ENCODE peak calls at places on chromosome 16, in seven cellular contexts. F is HCT116, S is tibial nerve, R is neural progenitor cell, A is H1, D is uterus, K is coronary artery. H is an unnamed sample.

GRCh38 chr16:28202147-28202746 is 9.5 kb downstream of the XPO6 start:
- DNase-seq in F (no peak), S (no peak), R (no peak), A (no peak), D (no peak), K (no peak), H (no peak)

GRCh38 chr16:85463672-85464071 is 149.4 kb upstream of the GSE1 start:
- DNase-seq in F (no peak), S (no peak), R (no peak), A (no peak), D (no peak), K (no peak), H (no peak)

GRCh38 chr16:12532871-12533610 is 270.6 kb downstream of the CPPED1 start:
- DNase-seq in F (no peak), S (no peak), R (no peak), A (no peak), D (no peak), K (no peak), H (no peak)

GRCh38 chr16:23353440-23353839 is 51.3 kb downstream of the SCNN1B start:
- DNase-seq in F (no peak), S (no peak), R (no peak), A (no peak), D (no peak), K (no peak), H (no peak)

GRCh38 chr16:83215417-83216001 is 588.7 kb downstream of the CDH13 start:
- DNase-seq in F (peak), S (no peak), R (peak), A (peak), D (no peak), K (no peak), H (peak)

GRCh38 chr16:84647830-84648594 is at the start of gene KLHL36:
- DNase-seq in F (no peak), S (peak), R (peak), A (peak), D (peak), K (no peak), H (peak)

GRCh38 chr16:82323171-82323570 is 153.1 kb upstream of the MPHOSPH6 start:
- DNase-seq in F (no peak), S (no peak), R (no peak), A (no peak), D (no peak), K (no peak), H (no peak)

GRCh38 chr16:49704586-49705155 is 151.2 kb downstream of the ZNF423 start:
- DNase-seq in F (no peak), S (no peak), R (peak), A (no peak), D (no peak), K (no peak), H (no peak)

GRCh38 chr16:87704754-87705353 is 60.9 kb downstream of the KLHDC4 start:
- DNase-seq in F (no peak), S (no peak), R (no peak), A (no peak), D (no peak), K (no peak), H (no peak)

GRCh38 chr16:21104124-21104860 is 46.4 kb downstream of the DNAH3 start:
- DNase-seq in F (no peak), S (no peak), R (peak), A (no peak), D (no peak), K (no peak), H (no peak)

GRCh38 chr16:48203974-48204824 is 39.9 kb upstream of the LONP2 start:
- DNase-seq in F (no peak), S (no peak), R (no peak), A (no peak), D (no peak), K (no peak), H (no peak)

GRCh38 chr16:47905771-47906170 is 250.0 kb downstream of the ABCC12 start:
- DNase-seq in F (no peak), S (no peak), R (no peak), A (no peak), D (no peak), K (no peak), H (peak)

GRCh38 chr16:70298988-70299938 is at the start of gene DDX19B:
- DNase-seq in F (peak), S (peak), R (peak), A (peak), D (peak), K (peak), H (peak)

GRCh38 chr16:11198375-11198774 is 57.6 kb downstream of the SOCS1 start:
- DNase-seq in F (no peak), S (no peak), R (no peak), A (no peak), D (no peak), K (no peak), H (no peak)

GRCh38 chr16:35631261-35631945 is 2172.0 kb downstream of the TP53TG3F start:
- DNase-seq in F (no peak), S (no peak), R (no peak), A (no peak), D (no peak), K (no peak), H (no peak)

GRCh38 chr16:84742561-84743200 is 42.9 kb downstream of the USP10 start:
- DNase-seq in F (no peak), S (no peak), R (no peak), A (no peak), D (no peak), K (no peak), H (no peak)

GRCh38 chr16:67539271-67539670 is 10.6 kb downstream of the RIPOR1 start:
- DNase-seq in F (no peak), S (no peak), R (no peak), A (no peak), D (no peak), K (no peak), H (no peak)

GRCh38 chr16:56481468-56482112 is 30.2 kb downstream of the OGFOD1 start:
- DNase-seq in F (no peak), S (no peak), R (no peak), A (no peak), D (no peak), K (no peak), H (no peak)

GRCh38 chr16:21194771-21195301 is 16.5 kb downstream of the ZP2 start:
- DNase-seq in F (no peak), S (no peak), R (no peak), A (no peak), D (no peak), K (no peak), H (peak)

GRCh38 chr16:86869288-86870022 is 291.1 kb downstream of the FOXL1 start:
- DNase-seq in F (no peak), S (no peak), R (no peak), A (no peak), D (no peak), K (no peak), H (no peak)

GRCh38 chr16:12833939-12834338 is 30.3 kb upstream of the CPPED1 start:
- DNase-seq in F (peak), S (no peak), R (peak), A (peak), D (no peak), K (no peak), H (peak)

GRCh38 chr16:14150796-14151195 is 79.7 kb downstream of the MRTFB start:
- DNase-seq in F (no peak), S (no peak), R (no peak), A (no peak), D (no peak), K (no peak), H (no peak)

GRCh38 chr16:70565053-70565452 is 41.4 kb downstream of the SF3B3 start:
- DNase-seq in F (no peak), S (no peak), R (no peak), A (no peak), D (no peak), K (no peak), H (no peak)

GRCh38 chr16:57383276-57384247 is 11.3 kb downstream of the CX3CL1 start:
- DNase-seq in F (no peak), S (no peak), R (no peak), A (no peak), D (peak), K (no peak), H (no peak)

GRCh38 chr16:26816885-26817571 is 249.7 kb upstream of the C16orf82 start:
- DNase-seq in F (no peak), S (no peak), R (no peak), A (no peak), D (no peak), K (peak), H (no peak)

GRCh38 chr16:31350275-31351005 is 4.5 kb upstream of the ITGAX start:
- DNase-seq in F (no peak), S (no peak), R (no peak), A (no peak), D (no peak), K (no peak), H (peak)

GRCh38 chr16:9135797-9136196 is 44.4 kb downstream of the HAPSTR1 start:
- DNase-seq in F (no peak), S (no peak), R (no peak), A (no peak), D (no peak), K (no peak), H (peak)

GRCh38 chr16:85385463-85386331 is 227.4 kb upstream of the GSE1 start:
- DNase-seq in F (no peak), S (no peak), R (no peak), A (peak), D (peak), K (no peak), H (no peak)

GRCh38 chr16:20857281-20857680 is 42.9 kb downstream of the DCUN1D3 start:
- DNase-seq in F (no peak), S (no peak), R (no peak), A (no peak), D (no peak), K (no peak), H (no peak)

GRCh38 chr16:20355114-20355782 is 2.7 kb upstream of the UMOD start:
- DNase-seq in F (no peak), S (no peak), R (no peak), A (no peak), D (no peak), K (no peak), H (no peak)

GRCh38 chr16:79213214-79213613 is 387.3 kb downstream of the MAF start:
- DNase-seq in F (no peak), S (no peak), R (no peak), A (no peak), D (no peak), K (no peak), H (no peak)
- TF ChIP-seq CTCF in F (no peak), S (no peak), R (no peak), A (peak), D (no peak), K (no peak), H (no peak)

DNA sequence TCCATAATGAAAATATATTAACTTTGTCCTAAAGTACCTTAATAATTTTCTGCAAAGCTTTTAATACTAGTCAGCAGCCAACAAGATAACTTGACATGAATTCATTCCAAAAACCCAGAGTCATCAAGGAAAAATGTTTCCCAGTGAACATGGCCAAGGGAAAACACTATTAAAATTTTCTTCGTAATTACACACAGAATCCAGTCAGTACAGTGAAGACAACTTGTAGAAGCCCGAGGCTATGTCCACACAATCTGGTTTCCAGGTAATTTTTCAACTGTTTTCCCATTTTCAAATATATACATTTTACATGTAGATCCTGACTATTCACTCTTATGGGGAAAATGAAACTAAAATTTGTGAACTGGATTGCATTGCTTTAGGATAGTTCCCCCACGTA is 600.9 kb downstream of the CDH8 start:
- DNase-seq in F (no peak), S (no peak), R (no peak), A (no peak), D (no peak), K (no peak), H (no peak)
- H3K4me3 ChIP-seq in F (no peak), S (no peak), R (no peak), A (no peak), D (no peak), K (peak), H (no peak)

DNA sequence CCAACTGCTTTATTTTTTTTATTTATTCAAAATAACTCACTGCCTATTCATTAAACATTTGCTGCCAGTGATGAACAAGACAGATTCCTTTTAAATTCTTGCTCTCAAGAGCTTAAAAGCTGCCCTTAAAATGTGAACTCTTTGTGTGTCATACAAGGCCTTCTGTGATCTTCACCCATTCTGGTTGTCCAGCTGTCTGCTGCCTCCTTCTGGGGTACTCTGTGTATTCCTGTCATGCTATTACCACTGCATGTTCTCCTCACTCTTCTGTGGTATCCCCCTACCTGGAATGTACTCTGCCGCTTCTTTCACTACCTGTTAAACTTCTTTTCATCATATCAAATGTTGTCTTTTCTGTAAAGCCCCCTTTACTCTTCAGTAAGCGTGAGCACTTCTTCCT is 165.8 kb downstream of the CHD9 start:
- DNase-seq in F (no peak), S (no peak), R (peak), A (no peak), D (no peak), K (no peak), H (no peak)
- TF ChIP-seq CTCF in F (no peak), S (no peak), R (peak), A (peak), D (peak), K (no peak), H (peak)

GRCh38 chr16:3609895-3610697 is 1.3 kb downstream of the SLX4 start:
- DNase-seq in F (no peak), S (no peak), R (no peak), A (no peak), D (no peak), K (no peak), H (no peak)

GRCh38 chr16:3611145-3611977 is at the start of gene SLX4:
- DNase-seq in F (peak), S (peak), R (peak), A (peak), D (peak), K (peak), H (peak)

GRCh38 chr16:3610698-3611144 is 685 bp downstream of the SLX4 start:
- DNase-seq in F (no peak), S (no peak), R (no peak), A (no peak), D (no peak), K (no peak), H (peak)

GRCh38 chr16:3608069-3608468 is 3.3 kb downstream of the SLX4 start:
- DNase-seq in F (no peak), S (no peak), R (no peak), A (no peak), D (no peak), K (no peak), H (no peak)

DNA sequence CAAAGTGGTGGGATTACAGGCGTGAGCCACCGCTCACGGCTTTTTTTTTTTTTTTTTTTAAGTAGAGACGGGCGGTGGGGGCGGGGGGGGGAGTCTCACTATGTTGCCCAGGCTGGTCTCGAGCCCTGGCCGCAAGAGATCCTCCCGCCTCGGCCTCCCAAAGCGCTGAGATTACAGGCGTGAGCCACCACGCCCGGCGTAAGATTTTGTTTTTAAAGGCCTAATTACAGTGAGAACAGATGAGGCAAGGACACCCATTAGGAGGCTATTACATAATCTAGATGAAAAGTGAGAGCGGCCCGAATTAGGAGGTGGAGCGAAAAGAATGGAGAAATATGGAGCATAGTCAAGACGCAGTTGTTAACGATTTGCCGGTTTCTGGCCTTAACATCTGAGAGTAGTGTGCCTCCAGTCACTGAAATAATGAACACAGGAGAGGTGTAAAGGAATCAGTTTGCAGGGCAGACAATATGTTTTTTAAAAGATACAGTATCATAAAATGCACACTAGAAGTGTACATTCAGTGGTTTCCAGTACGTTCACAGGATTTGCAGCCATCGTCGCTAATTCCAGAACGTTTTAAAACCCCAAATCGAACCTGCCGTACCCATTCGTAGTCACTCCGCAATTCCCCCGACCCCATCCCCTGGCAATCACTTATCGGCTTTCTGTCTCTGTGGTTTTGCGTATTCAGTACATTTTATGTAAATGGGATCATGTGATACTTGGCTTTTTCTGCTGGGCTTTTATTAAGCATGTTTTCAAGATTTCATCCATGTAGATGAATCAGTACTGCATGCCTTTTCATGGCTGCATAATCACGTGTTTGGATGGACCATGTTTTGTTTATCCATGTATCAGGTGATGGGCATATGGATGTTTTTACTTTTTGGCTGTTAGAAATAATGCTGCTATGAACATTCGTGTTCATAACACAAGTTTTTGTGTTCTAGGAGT is 1.4 kb upstream of the SLX4 start:
- DNase-seq in F (no peak), S (no peak), R (no peak), A (no peak), D (no peak), K (no peak), H (no peak)
- H3K4me3 ChIP-seq in F (peak), S (no peak), R (peak), A (peak), D (no peak), K (peak), H (peak)

GRCh38 chr16:78065344-78065743 is 34.1 kb upstream of the WWOX start:
- DNase-seq in F (no peak), S (no peak), R (no peak), A (no peak), D (no peak), K (no peak), H (no peak)

GRCh38 chr16:78075800-78076199 is 23.7 kb upstream of the WWOX start:
- DNase-seq in F (no peak), S (no peak), R (peak), A (no peak), D (no peak), K (no peak), H (no peak)

GRCh38 chr16:78072275-78072674 is 27.2 kb upstream of the WWOX start:
- DNase-seq in F (no peak), S (no peak), R (no peak), A (peak), D (no peak), K (no peak), H (peak)

GRCh38 chr16:78069913-78070312 is 29.5 kb upstream of the WWOX start:
- DNase-seq in F (no peak), S (no peak), R (no peak), A (no peak), D (no peak), K (no peak), H (no peak)
- TF ChIP-seq CTCF in F (no peak), S (no peak), R (no peak), A (no peak), D (no peak), K (no peak), H (no peak)

GRCh38 chr16:51147776-51148673 is 3.0 kb downstream of the SALL1 start:
- DNase-seq in F (no peak), S (no peak), R (peak), A (peak), D (no peak), K (no peak), H (no peak)

GRCh38 chr16:51149251-51149661 is 1.8 kb downstream of the SALL1 start:
- DNase-seq in F (no peak), S (no peak), R (peak), A (no peak), D (no peak), K (no peak), H (no peak)

GRCh38 chr16:51149721-51150158 is 1.3 kb downstream of the SALL1 start:
- DNase-seq in F (no peak), S (no peak), R (peak), A (peak), D (no peak), K (no peak), H (no peak)

GRCh38 chr16:51150159-51150893 is 744 bp downstream of the SALL1 start:
- DNase-seq in F (no peak), S (no peak), R (peak), A (peak), D (peak), K (no peak), H (no peak)

GRCh38 chr16:51148674-51149228 is 2.3 kb downstream of the SALL1 start:
- DNase-seq in F (no peak), S (no peak), R (no peak), A (no peak), D (no peak), K (no peak), H (no peak)
- H3K4me3 ChIP-seq in F (no peak), S (no peak), R (peak), A (peak), D (peak), K (no peak), H (no peak)

DNA sequence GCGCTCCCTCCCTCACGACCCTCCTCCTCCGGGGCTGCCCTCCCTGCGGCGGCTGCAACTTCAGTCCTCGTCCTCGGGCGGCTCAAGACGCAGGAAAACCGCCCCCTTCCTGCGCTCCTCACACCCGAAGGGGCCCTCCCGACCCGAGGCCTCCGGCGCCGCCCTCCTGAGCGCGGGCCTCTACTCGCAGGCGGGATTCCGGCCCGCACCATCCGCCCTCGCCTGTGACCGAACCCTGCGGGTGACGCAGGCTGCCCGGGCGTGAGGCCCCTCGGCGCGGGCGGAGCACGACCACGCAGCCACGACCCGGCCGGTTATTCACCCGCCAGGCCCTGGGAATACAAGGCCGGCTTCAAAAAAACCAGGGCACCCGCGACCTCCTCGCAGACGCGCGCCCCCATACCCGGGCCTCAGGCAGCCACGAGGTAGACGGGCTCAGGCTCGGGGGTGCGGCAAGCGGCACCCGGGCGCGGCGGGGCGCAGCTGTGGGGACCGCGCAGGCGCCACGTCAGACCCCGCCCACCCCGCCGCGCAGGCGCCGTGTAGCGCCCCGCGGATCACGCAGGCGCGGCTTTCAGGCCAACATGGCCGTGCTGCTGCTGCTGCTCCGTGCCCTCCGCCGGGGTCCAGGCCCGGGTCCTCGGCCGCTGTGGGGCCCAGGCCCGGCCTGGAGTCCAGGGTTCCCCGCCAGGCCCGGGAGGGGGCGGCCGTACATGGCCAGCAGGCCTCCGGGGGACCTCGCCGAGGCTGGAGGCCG is at the start of gene SPG7:
- DNase-seq in F (peak), S (peak), R (peak), A (peak), D (peak), K (peak), H (peak)
- TF ChIP-seq CTCF in F (no peak), S (peak), R (no peak), A (no peak), D (no peak), K (no peak), H (no peak)

GRCh38 chr16:65837431-65837986 is 529.0 kb upstream of the CDH5 start:
- DNase-seq in F (no peak), S (no peak), R (no peak), A (no peak), D (no peak), K (no peak), H (no peak)
- H3K4me3 ChIP-seq in F (no peak), S (no peak), R (no peak), A (no peak), D (no peak), K (no peak), H (no peak)

H was measured in epithelial cell of esophagus.